ENCODE peak calls at places on chromosomes 16 and 17, in five cellular contexts. R is NCI-H1105 treated with DMSO at 0.1 percent for 48 hours, B is Daoy, C is left lung, U is HS-27A. Y is an unnamed sample.
A peak's percentile ranks its signal among the peaks of the same experiment; 100 is the strongest.

GRCh38 chr16:86852135-86852534 is 273.8 kb downstream of the FOXL1 start:
- DNase-seq in R (no peak), B (no peak), C (no peak), U (no peak), Y (no peak)

GRCh38 chr16:50281391-50282009 is 15.1 kb downstream of the ADCY7 start:
- DNase-seq in R (peak; percentile 23), B (no peak), C (peak; percentile 71), U (no peak), Y (no peak)

GRCh38 chr16:83110221-83110768 is 483.5 kb downstream of the CDH13 start:
- DNase-seq in R (no peak), B (peak; percentile 9), C (no peak), U (no peak), Y (no peak)

GRCh38 chr17:75096082-75096625 is 8.4 kb downstream of the SLC16A5 start:
- DNase-seq in R (no peak), B (peak; percentile 94), C (peak; percentile 91), U (peak; percentile 52), Y (no peak)

GRCh38 chr16:59192551-59193199 is 458.6 kb upstream of the GOT2 start:
- DNase-seq in R (no peak), B (no peak), C (no peak), U (peak; percentile 22), Y (no peak)

GRCh38 chr17:61619493-61619892 is 28.5 kb upstream of the NACA2 start:
- DNase-seq in R (peak; percentile 8), B (no peak), C (no peak), U (no peak), Y (no peak)

GRCh38 chr17:35089846-35090193 is 26.3 kb upstream of the RFFL start:
- DNase-seq in R (no peak), B (peak; percentile 72), C (peak; percentile 81), U (no peak), Y (no peak)

GRCh38 chr17:17781591-17782424 is 55.0 kb downstream of the SREBF1 start:
- DNase-seq in R (peak; percentile 83), B (peak; percentile 74), C (no peak), U (no peak), Y (no peak)

GRCh38 chr17:14033166-14033565 is 36.1 kb upstream of the COX10 start:
- DNase-seq in R (no peak), B (no peak), C (no peak), U (no peak), Y (no peak)

GRCh38 chr17:4480929-4481898 is 17.5 kb upstream of the SPNS2 start:
- DNase-seq in R (no peak), B (no peak), C (no peak), U (no peak), Y (peak; percentile 27)

GRCh38 chr16:11748404-11749254 is 6.0 kb upstream of the TXNDC11 start:
- DNase-seq in R (no peak), B (no peak), C (no peak), U (no peak), Y (no peak)

GRCh38 chr17:31116167-31116566 is 21.4 kb downstream of the NF1 start:
- DNase-seq in R (no peak), B (no peak), C (no peak), U (no peak), Y (no peak)

GRCh38 chr17:4142107-4142900 is 526 bp downstream of the ZZEF1 start:
- DNase-seq in R (no peak), B (peak; percentile 29), C (peak; percentile 89), U (no peak), Y (peak; percentile 82)

GRCh38 chr16:85046957-85047866 is 19.6 kb downstream of the KIAA0513 start:
- DNase-seq in R (no peak), B (no peak), C (no peak), U (no peak), Y (no peak)

GRCh38 chr16:73053379-73054130 is 5.6 kb upstream of the ZFHX3 start:
- DNase-seq in R (no peak), B (peak; percentile 75), C (no peak), U (no peak), Y (no peak)

GRCh38 chr17:34562387-34562786 is 17.0 kb upstream of the TMEM132E start:
- DNase-seq in R (no peak), B (no peak), C (no peak), U (no peak), Y (no peak)

GRCh38 chr17:73198930-73199260 is 6.0 kb downstream of the COG1 start:
- DNase-seq in R (no peak), B (no peak), C (no peak), U (no peak), Y (no peak)

GRCh38 chr16:80807916-80808315 is 3.5 kb upstream of the CDYL2 start:
- DNase-seq in R (no peak), B (no peak), C (no peak), U (no peak), Y (no peak)

GRCh38 chr16:12758670-12759558 is 44.8 kb downstream of the CPPED1 start:
- DNase-seq in R (no peak), B (no peak), C (no peak), U (no peak), Y (no peak)

GRCh38 chr16:85286066-85286712 is 173.9 kb upstream of the CIBAR2 start:
- DNase-seq in R (no peak), B (peak; percentile 57), C (no peak), U (no peak), Y (peak; percentile 92)

GRCh38 chr17:77392376-77393273 is 251.9 kb downstream of the SEC14L1 start:
- DNase-seq in R (no peak), B (peak; percentile 65), C (no peak), U (no peak), Y (no peak)

GRCh38 chr16:29858149-29858899 is 4.7 kb downstream of the CDIPT start:
- DNase-seq in R (no peak), B (no peak), C (no peak), U (no peak), Y (no peak)

GRCh38 chr16:27745348-27745747 is 195.4 kb downstream of the KATNIP start:
- DNase-seq in R (no peak), B (peak; percentile 27), C (no peak), U (no peak), Y (no peak)

GRCh38 chr16:11794991-11795886 is 1.8 kb downstream of the ZC3H7A start:
- DNase-seq in R (no peak), B (no peak), C (no peak), U (no peak), Y (peak; percentile 46)